ENCODE peak calls at places on chromosomes 16 and 17, in five cellular contexts. H is IMR-90, R is ascending aorta, N is cardiac muscle cell, P is hepatocyte. V is an unnamed sample.
A peak's percentile ranks its signal among the peaks of the same experiment; 100 is the strongest.

GRCh38 chr17:41894791-41895331 is 23.9 kb downstream of the ACLY start:
- DNase-seq in H (peak; percentile 90), R (peak; percentile 71), N (peak; percentile 63), P (no peak), V (no peak)

GRCh38 chr17:3447625-3448024 is 14.0 kb upstream of the OR1E2 start:
- DNase-seq in H (no peak), R (no peak), N (peak; percentile 2), P (peak; percentile 10), V (no peak)

GRCh38 chr17:47720754-47721533 is 12.1 kb upstream of the TBX21 start:
- DNase-seq in H (no peak), R (no peak), N (peak; percentile 25), P (peak; percentile 55), V (peak; percentile 62)

GRCh38 chr17:79090503-79091372 is 16.1 kb downstream of the ENGASE start:
- DNase-seq in H (no peak), R (no peak), N (peak; percentile 47), P (no peak), V (no peak)

GRCh38 chr17:3771140-3771539 is 29.8 kb downstream of the ITGAE start:
- DNase-seq in H (no peak), R (no peak), N (no peak), P (no peak), V (no peak)

GRCh38 chr16:58563235-58563634 is 47.9 kb downstream of the SETD6 start:
- DNase-seq in H (peak; percentile 59), R (no peak), N (peak; percentile 69), P (no peak), V (no peak)

GRCh38 chr16:8812162-8812843 is 14.7 kb downstream of the PMM2 start:
- DNase-seq in H (no peak), R (no peak), N (no peak), P (no peak), V (no peak)

GRCh38 chr16:17359778-17360177 is 111.0 kb downstream of the XYLT1 start:
- DNase-seq in H (peak; percentile 70), R (no peak), N (peak; percentile 15), P (no peak), V (no peak)

GRCh38 chr17:30433514-30433913 is 43.7 kb upstream of the GOSR1 start:
- DNase-seq in H (peak; percentile 96), R (no peak), N (peak; percentile 95), P (peak; percentile 18), V (no peak)

DNA sequence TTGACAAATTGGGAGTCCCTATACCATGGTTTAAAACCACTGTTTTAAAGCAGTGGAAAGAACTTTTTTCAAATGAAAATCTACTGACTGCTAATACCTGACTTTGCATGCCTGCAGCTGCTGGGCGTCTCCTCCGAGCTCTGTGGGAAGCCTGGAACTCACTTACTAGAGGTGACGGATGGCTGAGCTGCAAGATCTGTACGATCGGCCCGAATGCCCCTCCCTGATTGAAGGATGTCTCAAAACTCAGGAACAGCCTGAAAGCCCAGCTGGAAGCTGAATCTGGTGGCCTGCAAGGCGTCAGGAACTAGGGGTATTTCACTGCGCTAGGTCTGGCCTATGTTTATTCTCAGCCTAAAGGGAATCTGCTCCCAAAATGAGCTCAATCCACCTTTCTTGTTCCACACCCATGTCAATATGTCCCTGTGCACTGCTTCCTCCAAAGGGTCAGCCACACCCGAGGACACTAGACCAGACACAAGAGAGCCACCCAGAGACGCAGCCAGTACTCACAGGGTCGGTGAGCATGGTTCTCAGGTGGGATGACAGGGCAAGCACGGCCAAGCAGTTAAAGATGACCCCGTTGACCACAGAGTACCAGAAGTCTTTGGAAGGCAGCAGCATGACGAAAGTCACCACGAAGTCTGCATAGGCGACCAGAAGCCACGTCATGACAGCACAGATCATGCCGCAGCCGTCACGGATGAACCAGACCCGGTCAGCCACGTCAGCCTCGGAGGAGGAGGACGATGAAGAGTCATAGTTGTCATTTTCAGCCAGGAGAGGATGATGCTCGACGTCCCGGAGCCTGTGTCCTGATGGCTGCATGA is 21.3 kb downstream of the ZDHHC7 start:
- DNase-seq in H (no peak), R (no peak), N (no peak), P (no peak), V (no peak)
- H3K36me3 ChIP-seq in H (peaks cover 57% of the 10 kb centered on the region), R (peaks cover 60% of the 10 kb centered on the region), N (peaks cover 13% of the 10 kb centered on the region), P (no peaks in the 10 kb centered on the region), V (peaks cover 29% of the 10 kb centered on the region)

GRCh38 chr17:227581-228222 is 46.3 kb upstream of the DOC2B start:
- DNase-seq in H (no peak), R (no peak), N (no peak), P (no peak), V (no peak)

GRCh38 chr17:230371-230770 is 48.9 kb upstream of the DOC2B start:
- DNase-seq in H (no peak), R (peak; percentile 35), N (no peak), P (no peak), V (no peak)

GRCh38 chr17:229945-230235 is 48.4 kb upstream of the DOC2B start:
- DNase-seq in H (no peak), R (peak; percentile 47), N (no peak), P (no peak), V (no peak)

GRCh38 chr17:228223-228615 is 46.8 kb upstream of the DOC2B start:
- DNase-seq in H (no peak), R (no peak), N (no peak), P (no peak), V (no peak)

GRCh38 chr17:229130-229944 is 47.9 kb upstream of the DOC2B start:
- DNase-seq in H (peak; percentile 1), R (peak; percentile 46), N (peak; percentile 35), P (no peak), V (no peak)
- TF ChIP-seq CTCF in H (no peak), R (no peak), N (no peak), P (no peak), V (no peak)

DNA sequence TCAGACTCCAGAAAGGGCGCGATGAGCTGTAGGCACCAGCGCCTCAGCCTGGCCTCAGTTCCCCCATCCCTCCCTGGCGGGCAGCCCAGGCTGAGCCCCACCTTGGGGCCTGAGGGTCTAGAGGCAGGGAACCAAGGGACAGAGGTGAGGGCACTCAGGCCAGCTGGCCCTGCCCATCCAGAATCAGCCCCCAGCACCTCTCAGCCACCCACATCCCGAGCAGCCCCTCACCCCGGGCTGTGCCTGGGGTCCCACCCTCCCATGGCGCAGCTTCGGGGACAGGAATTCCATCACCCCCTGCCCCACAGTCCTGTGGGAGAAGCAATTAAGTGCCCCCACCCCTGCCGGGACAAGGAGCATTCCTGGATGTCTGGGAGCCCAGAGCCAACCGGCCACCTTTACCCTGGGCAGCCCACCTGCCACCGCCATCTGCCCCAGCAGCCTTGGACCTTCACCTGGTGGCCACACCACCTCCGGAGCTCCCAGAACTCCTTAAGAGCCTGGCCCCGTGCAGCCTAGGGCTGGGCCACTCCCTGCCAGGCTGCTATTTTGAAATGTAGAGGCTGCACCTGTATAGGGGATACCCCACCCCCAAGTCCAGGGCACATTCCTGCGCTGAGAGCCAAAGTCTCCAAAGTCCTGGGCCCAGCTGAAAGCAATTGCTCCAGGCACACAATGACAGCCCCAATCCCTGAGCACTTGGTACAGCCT is 33.7 kb upstream of the PVALEF start:
- DNase-seq in H (no peak), R (no peak), N (no peak), P (peak; percentile 74), V (no peak)
- H3K4me3 ChIP-seq in H (no peak overlapping the region), R (no peak overlapping the region), N (no peak overlapping the region), P (no peak overlapping the region), V (no peak overlapping the region)

GRCh38 chr17:56894859-56895455 is 18.9 kb downstream of the TRIM25 start:
- DNase-seq in H (no peak), R (no peak), N (no peak), P (no peak), V (no peak)
- H3K36me3 ChIP-seq in H (peaks cover 63% of the 10 kb centered on the region), R (peaks cover 89% of the 10 kb centered on the region), N (no peaks in the 10 kb centered on the region), P (no peaks in the 10 kb centered on the region), V (peaks cover 72% of the 10 kb centered on the region)

DNA sequence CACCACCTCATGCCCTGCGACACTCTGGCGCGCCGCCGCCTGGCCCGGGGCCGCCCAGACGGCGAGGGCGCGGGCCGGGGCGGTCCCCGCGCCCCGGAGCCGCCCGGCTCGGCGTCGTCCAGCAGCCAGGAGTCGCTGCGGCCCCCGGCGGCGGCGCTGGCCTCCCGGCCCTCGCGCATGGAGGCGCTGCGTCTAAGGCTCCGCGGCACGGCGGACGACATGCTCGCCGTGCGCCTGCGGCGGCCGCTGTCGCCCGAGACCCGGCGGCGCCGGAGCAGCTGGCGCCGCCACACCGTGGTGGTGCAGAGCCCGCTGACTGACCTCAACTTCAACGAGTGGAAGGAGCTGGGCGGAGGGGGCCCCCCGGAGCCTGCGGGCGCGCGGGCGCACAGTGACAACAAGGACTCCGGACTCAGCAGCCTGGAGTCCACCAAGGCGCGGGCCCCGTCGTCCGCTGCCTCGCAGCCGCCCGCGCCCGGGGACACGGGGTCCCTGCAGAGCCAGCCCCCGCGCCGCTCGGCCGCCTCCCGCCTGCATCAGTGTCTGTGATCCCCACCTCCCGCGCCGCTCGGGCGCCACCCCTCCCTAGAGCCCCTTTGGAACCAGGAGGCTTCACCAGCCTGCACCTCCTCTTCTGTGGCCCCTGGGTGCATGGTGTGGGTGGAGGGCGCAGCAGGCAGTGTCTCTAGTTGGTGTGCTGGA is 82.3 kb downstream of the ARHGAP23 start:
- DNase-seq in H (no peak), R (no peak), N (peak; percentile 50), P (peak; percentile 85), V (no peak)
- TF ChIP-seq CTCF in H (no peak), R (no peak), N (no peak), P (peak; percentile 9), V (no peak)

DNA sequence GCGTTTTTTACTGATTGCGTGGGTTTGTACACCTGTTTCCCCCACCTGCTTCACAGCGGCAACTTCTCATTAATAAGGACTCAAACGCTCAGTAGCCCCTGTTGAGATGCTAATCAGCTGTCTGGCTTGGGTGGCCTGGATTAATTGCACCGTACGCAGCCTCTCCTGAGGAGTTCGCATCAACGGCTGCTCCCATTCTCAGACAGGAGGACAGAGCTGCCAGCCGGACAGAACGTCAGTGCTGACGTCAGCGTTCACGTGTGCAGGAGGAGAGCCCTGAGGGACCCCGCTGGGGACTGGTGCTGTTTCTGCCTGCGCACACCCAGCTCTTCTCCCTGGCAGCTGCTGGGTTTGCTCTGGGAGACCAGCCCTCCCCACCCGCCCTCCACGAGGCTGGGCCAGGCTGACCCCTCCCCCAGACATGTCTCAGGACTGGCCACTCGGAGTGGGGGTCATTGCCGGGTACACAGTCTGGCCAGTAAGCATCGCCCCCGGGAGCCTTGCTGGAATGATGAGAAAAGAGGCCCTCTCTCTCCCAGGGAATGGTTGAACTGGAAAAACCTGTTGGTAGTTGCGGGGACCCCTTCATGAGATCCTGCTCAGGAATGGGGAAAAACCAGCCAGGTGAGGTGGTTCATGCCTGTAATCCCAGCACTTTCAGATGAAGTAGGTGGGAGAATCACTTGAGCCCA is 5.7 kb upstream of the BANP start:
- DNase-seq in H (peak; percentile 83), R (peak; percentile 79), N (peak; percentile 84), P (peak; percentile 91), V (no peak)
- H3K4me3 ChIP-seq in H (peak overlapping the region; percentile 25), R (peak overlapping the region; percentile 41), N (no peak overlapping the region), P (no peak overlapping the region), V (peak overlapping the region; percentile 14)

DNA sequence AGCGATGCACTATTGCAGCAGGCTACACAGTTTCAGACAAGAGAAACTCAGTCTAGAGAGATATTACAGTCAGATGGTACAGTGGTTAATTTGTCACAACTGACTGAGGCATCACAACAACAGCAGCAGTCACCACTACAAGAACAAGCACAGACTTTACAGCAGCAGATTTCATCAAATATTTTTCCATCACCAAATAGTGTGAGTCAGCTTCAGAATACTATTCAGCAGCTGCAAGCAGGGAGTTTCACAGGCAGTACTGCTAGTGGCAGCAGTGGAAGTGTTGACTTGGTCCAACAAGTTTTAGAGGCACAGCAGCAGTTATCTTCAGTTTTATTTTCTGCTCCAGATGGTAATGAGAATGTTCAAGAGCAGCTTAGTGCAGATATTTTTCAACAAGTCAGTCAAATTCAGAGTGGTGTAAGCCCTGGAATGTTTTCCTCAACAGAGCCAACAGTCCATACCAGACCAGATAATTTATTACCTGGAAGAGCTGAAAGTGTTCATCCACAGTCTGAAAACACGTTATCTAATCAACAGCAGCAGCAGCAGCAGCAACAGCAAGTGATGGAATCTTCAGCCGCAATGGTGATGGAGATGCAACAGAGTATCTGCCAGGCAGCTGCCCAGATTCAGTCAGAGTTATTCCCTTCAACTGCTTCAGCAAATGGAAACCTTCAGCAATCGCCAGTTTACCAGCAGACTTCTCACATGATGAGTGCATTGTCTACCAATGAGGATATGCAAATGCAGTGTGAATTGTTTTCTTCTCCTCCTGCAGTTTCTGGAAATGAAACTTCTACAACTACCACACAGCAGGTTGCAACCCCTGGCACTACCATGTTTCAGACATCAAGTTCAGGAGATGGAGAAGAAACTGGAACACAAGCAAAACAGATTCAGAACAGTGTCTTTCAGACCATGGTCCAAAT is 34.1 kb downstream of the NQO1 start:
- DNase-seq in H (peak; percentile 73), R (no peak), N (peak; percentile 19), P (peak; percentile 29), V (no peak)
- H3K36me3 ChIP-seq in H (peaks cover 40% of the 10 kb centered on the region), R (peaks cover 71% of the 10 kb centered on the region), N (peaks cover 62% of the 10 kb centered on the region), P (no peaks in the 10 kb centered on the region), V (peaks cover 22% of the 10 kb centered on the region)